ENCODE peak calls at places on chromosomes 16 and 17, in six cellular contexts. M is HCT116, N is HepG2, H is K562, X is WTC11, E is GM12878. L is an unnamed sample.

GRCh38 chr16:19843371-19843770 is 41.3 kb downstream of the GPRC5B start:
- DNase-seq in M (no peak), N (no peak), H (no peak), X (no peak), E (no peak), L (no peak)

GRCh38 chr17:77258638-77259037 is 117.9 kb downstream of the SEC14L1 start:
- DNase-seq in M (no peak), N (no peak), H (no peak), X (no peak), E (no peak), L (no peak)

GRCh38 chr16:2482181-2483107 is 7.5 kb downstream of the TBC1D24 start:
- DNase-seq in M (no peak), N (no peak), H (peak; percentile 36), X (no peak), E (no peak), L (no peak)

GRCh38 chr17:47188266-47188665 is 829 bp downstream of the CDC27 start:
- DNase-seq in M (no peak), N (no peak), H (no peak), X (no peak), E (no peak), L (no peak)

GRCh38 chr17:29623283-29623647 is 553 bp upstream of the CORO6 start:
- DNase-seq in M (no peak), N (no peak), H (no peak), X (no peak), E (no peak), L (no peak)

GRCh38 chr17:70405492-70406220 is 236.3 kb downstream of the KCNJ2 start:
- DNase-seq in M (peak; percentile 4), N (no peak), H (no peak), X (no peak), E (peak; percentile 41), L (no peak)

GRCh38 chr16:11196286-11196828 is 59.6 kb downstream of the SOCS1 start:
- DNase-seq in M (no peak), N (no peak), H (no peak), X (no peak), E (no peak), L (no peak)

GRCh38 chr17:13582776-13583414 is 18.8 kb downstream of the HS3ST3A1 start:
- DNase-seq in M (no peak), N (no peak), H (no peak), X (no peak), E (no peak), L (no peak)

GRCh38 chr16:68146583-68146982 is 61.4 kb downstream of the NFATC3 start:
- DNase-seq in M (no peak), N (peak; percentile 50), H (no peak), X (no peak), E (no peak), L (no peak)

GRCh38 chr17:31825961-31826691 is 32.9 kb downstream of the COPRS start:
- DNase-seq in M (no peak), N (no peak), H (no peak), X (no peak), E (no peak), L (no peak)

GRCh38 chr16:568401-569258 is 1.1 kb upstream of the PIGQ start:
- DNase-seq in M (no peak), N (no peak), H (peak; percentile 74), X (no peak), E (no peak), L (no peak)

GRCh38 chr17:2701161-2701995 is 10.2 kb downstream of the CLUH start:
- DNase-seq in M (no peak), N (no peak), H (no peak), X (peak; percentile 10), E (no peak), L (no peak)

DNA sequence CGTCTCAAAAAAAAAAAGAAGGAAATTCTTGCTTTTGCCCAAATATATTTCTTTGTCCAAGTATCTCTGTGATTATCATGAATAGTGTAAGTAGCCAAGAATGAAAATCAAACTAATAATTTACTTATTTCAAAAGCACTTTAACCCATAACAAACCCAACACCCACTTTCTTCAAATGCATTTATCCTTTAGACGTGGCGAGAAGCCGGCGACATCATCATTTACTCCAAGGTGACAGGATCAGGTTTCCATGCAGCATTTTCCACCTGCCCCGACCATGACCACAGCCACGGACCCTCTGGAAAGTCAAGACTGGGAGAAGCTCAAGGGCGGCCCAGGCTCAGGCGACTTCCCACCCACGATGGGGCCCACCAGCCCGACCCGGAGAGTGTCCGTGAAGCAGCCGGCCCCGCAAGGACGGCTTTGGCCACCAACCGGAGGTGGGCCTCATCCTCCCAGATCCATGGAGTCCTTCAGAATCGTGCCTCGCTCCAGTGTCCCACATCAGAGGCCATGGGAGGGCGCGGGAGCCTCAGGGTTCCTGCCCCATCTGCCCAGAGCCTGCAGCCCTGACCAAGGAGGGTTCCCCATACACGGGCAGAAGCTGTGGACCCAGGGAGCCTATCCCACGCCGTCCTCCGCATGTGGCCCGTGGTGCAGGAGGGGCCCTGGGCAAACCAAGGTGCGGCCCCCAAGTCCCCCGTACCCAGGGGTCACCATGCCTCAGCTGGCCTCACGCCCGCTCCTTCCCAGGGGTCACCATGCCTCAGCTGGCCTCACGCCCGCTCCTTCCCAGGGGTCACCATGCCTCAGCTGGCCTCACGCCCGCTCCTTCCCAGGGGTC is 18.7 kb downstream of the UTS2R start:
- DNase-seq in M (no peak), N (no peak), H (no peak), X (no peak), E (no peak), L (no peak)
- TF ChIP-seq ATF3 in M (no peak), N (no peak), H (no peak), X (no peak), E (no peak), L (no peak)

GRCh38 chr17:65959630-65960029 is 232.3 kb downstream of the CEP112 start:
- DNase-seq in M (no peak), N (no peak), H (no peak), X (no peak), E (no peak), L (no peak)
- TF ChIP-seq ATF3 in M (no peak), N (no peak), H (no peak), X (no peak), E (no peak), L (no peak)

GRCh38 chr17:7562208-7562605 is 488 bp downstream of the SENP3 start:
- DNase-seq in M (no peak), N (no peak), H (peak; percentile 60), X (no peak), E (no peak), L (no peak)
- TF ChIP-seq ATF3 in M (no peak), N (no peak), H (no peak), X (no peak), E (no peak), L (no peak)

DNA sequence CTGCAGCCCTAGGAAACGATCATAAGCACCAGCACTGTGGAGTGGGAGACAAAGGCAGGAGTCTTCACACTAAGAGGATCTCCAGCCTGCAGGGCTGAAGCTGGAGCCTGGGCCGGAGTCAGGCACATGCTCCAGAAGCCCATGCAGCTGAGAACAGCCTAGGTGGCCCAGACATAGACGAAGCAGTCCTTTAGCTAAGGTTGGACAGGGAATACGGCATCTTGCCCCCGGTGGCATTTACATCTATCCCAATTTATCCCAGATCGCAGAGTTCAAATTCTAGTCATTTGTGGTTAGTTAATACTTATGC is 13.9 kb downstream of the TSPOAP1 start:
- DNase-seq in M (no peak), N (no peak), H (no peak), X (no peak), E (no peak), L (no peak)
- TF ChIP-seq ATF3 in M (no peak), N (no peak), H (no peak), X (no peak), E (no peak), L (no peak)

GRCh38 chr17:55086635-55087058 is 118.1 kb downstream of the STXBP4 start:
- DNase-seq in M (peak; percentile 31), N (no peak), H (peak; percentile 10), X (no peak), E (no peak), L (no peak)
- TF ChIP-seq ATF3 in M (no peak), N (no peak), H (no peak), X (no peak), E (no peak), L (no peak)

GRCh38 chr17:19897901-19898300 is 30.2 kb upstream of the ULK2 start:
- DNase-seq in M (peak; percentile 16), N (no peak), H (no peak), X (no peak), E (no peak), L (no peak)
- TF ChIP-seq ATF3 in M (no peak), N (no peak), H (no peak), X (no peak), E (no peak), L (no peak)

GRCh38 chr16:89035013-89035697 is 58.1 kb upstream of the CBFA2T3 start:
- DNase-seq in M (no peak), N (no peak), H (no peak), X (no peak), E (no peak), L (no peak)

GRCh38 chr16:89037261-89038152 is 56.1 kb upstream of the ACSF3 start:
- DNase-seq in M (no peak), N (no peak), H (peak; percentile 75), X (peak; percentile 78), E (no peak), L (peak; percentile 87)

GRCh38 chr16:89036776-89037175 is 56.9 kb upstream of the ACSF3 start:
- DNase-seq in M (no peak), N (no peak), H (no peak), X (no peak), E (no peak), L (no peak)

GRCh38 chr16:89034573-89034961 is 57.6 kb upstream of the CBFA2T3 start:
- DNase-seq in M (no peak), N (no peak), H (no peak), X (no peak), E (no peak), L (no peak)

GRCh38 chr16:89035698-89036570 is 57.7 kb upstream of the ACSF3 start:
- DNase-seq in M (no peak), N (no peak), H (no peak), X (no peak), E (no peak), L (no peak)
- TF ChIP-seq ATF3 in M (no peak), N (no peak), H (no peak), X (no peak), E (no peak), L (no peak)

GRCh38 chr17:79715318-79716182 is 15.2 kb upstream of the ENPP7 start:
- DNase-seq in M (no peak), N (peak; percentile 55), H (no peak), X (no peak), E (no peak), L (no peak)
- TF ChIP-seq ATF3 in M (no peak), N (no peak), H (no peak), X (no peak), E (no peak), L (no peak)

DNA sequence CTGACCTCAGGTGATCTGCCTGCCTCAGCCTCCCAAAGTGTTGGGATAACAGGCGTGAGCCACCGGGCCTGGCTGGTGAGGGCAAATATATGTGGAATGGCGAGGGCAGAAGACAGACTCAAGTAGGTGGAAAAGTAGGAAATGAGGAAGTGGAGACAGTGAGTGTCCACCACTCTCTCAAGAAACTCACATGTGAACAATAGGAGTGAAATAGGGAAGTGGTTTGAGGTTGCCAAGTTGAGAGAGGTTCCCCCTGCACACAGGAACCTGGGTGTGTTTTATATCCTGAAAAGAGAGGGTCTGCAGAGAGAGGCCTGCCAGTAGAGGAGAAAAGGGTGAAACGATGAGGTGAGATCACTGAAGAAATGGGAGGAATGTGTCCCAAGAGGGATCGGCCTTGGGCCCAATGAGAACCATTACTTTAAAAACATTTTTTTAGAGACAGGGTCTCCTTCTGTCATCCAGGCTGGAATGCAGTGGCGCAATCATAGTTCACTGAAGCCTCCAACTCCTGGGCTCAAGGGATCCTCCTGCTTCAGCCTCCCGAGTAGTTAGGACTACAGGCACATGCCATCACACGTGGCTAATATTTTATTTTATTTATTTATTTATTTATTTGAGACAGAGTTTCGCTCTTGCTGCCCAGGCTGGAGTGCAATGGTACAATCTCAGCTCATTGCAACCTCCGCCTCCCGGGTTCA is 17.1 kb upstream of the CORO1A start:
- DNase-seq in M (no peak), N (no peak), H (no peak), X (no peak), E (peak; percentile 73), L (no peak)
- TF ChIP-seq ATF3 in M (no peak), N (no peak), H (no peak), X (no peak), E (no peak), L (no peak)